ENCODE peak calls at places on chromosomes 4 and X, in five cellular contexts. C is neural progenitor cell, U is heart right ventricle, O is HFFc6, X is AG04449. W is an unnamed sample.

GRCh38 chr4:6338175-6338950 is 68.7 kb downstream of the WFS1 start:
- DNase-seq in O (no peak), U (no peak), C (no peak), X (no peak), W (peak)

GRCh38 chr4:79695848-79696247 is 287.8 kb upstream of the GK2 start:
- DNase-seq in X (no peak), O (no peak), U (no peak), C (no peak), W (no peak)

GRCh38 chr4:73442275-73442674 is 6.3 kb downstream of the AFP start:
- DNase-seq in U (no peak), X (no peak), O (no peak), C (no peak), W (no peak)

GRCh38 chr4:47839259-47839658 is 1.4 kb upstream of the CORIN start:
- DNase-seq in C (no peak), X (no peak), U (no peak), O (peak), W (no peak)

GRCh38 chr4:13876151-13876550 is 248.6 kb upstream of the BOD1L1 start:
- DNase-seq in O (no peak), U (no peak), C (no peak), X (no peak), W (no peak)

GRCh38 chr4:153750197-153750817 is 9.5 kb downstream of the RNF175 start:
- DNase-seq in C (peak), X (peak), U (no peak), O (peak), W (peak)

GRCh38 chrX:13717697-13718483 is 16.5 kb downstream of the TRAPPC2 start:
- DNase-seq in O (no peak), U (no peak), X (no peak), C (no peak), W (no peak)

GRCh38 chr4:2350982-2351381 is 67.5 kb downstream of the ZFYVE28 start:
- DNase-seq in X (no peak), C (no peak), O (no peak), U (no peak), W (no peak)

GRCh38 chr4:120348521-120348920 is 281.9 kb upstream of the MAD2L1 start:
- DNase-seq in X (no peak), U (no peak), C (no peak), O (no peak), W (no peak)

GRCh38 chrX:134373736-134374135 is 86.2 kb upstream of the HPRT1 start:
- DNase-seq in U (no peak), O (no peak), C (no peak), X (no peak), W (no peak)

GRCh38 chrX:118526149-118526548 is 30.5 kb downstream of the DOCK11 start:
- DNase-seq in O (no peak), U (no peak), C (no peak), X (no peak), W (no peak)

GRCh38 chr4:133839326-133839725 is 362.3 kb downstream of the PABPC4L start:
- DNase-seq in O (no peak), U (no peak), C (no peak), X (no peak), W (no peak)

GRCh38 chr4:15213415-15213814 is 211.1 kb downstream of the CPEB2 start:
- DNase-seq in U (no peak), X (no peak), C (no peak), O (no peak), W (no peak)

GRCh38 chrX:47297874-47298273 is 65.1 kb downstream of the USP11 start:
- DNase-seq in O (no peak), U (no peak), C (no peak), X (no peak), W (no peak)

GRCh38 chrX:16320765-16321355 is 153.6 kb downstream of the MAGEB17 start:
- DNase-seq in U (no peak), O (peak), C (no peak), X (no peak), W (no peak)

GRCh38 chr4:58111818-58112217 is 1001.6 kb upstream of the IGFBP7 start:
- DNase-seq in C (no peak), O (no peak), X (no peak), U (no peak), W (no peak)

GRCh38 chrX:131068945-131069719 is 11.0 kb downstream of the ARHGAP36 start:
- DNase-seq in U (no peak), C (peak), X (no peak), O (no peak), W (no peak)

GRCh38 chrX:153459976-153460375 is 10.4 kb downstream of the HAUS7 start:
- DNase-seq in X (peak), C (no peak), O (peak), U (no peak), W (no peak)

DNA sequence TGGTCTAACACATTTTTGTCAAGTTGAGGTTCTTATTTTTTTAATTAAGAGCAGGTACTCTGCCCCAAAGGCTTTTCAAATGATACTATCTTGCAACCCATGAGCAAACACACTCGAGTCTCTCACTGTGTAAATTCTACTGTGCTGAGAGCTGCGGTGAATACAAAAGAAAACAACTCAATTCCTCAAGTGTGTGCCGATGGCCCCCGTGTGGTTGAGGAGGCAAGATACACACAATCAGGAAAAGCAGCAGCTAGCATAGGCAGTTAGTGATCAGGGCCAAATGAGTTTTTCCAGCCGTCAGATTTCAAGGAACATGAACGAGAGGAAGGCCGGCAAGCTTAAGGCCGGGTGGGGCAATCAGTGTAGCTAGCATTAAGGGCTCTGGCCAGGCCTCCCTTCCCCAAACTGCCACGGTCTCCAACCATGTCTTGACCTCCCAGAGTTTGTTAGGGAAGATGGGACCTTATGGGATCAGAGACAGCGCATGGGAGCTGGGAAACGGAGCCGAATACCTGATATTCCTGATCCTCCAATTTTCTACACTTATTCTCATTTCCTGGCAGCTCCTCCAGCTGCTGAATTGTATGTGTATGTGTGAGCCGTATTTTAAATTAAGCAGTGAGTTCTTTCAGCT is 59.7 kb downstream of the RTL9 start:
- DNase-seq in O (peak), C (peak), U (no peak), X (no peak), W (no peak)
- TF ChIP-seq CTCF in O (peak), C (peak), U (peak), X (peak), W (no peak)

GRCh38 chr4:175947117-175947722 is 118.4 kb upstream of the WDR17 start:
- DNase-seq in U (no peak), C (peak), X (peak), O (peak), W (no peak)
- TF ChIP-seq CTCF in U (peak), C (peak), X (peak), O (peak), W (peak)

DNA sequence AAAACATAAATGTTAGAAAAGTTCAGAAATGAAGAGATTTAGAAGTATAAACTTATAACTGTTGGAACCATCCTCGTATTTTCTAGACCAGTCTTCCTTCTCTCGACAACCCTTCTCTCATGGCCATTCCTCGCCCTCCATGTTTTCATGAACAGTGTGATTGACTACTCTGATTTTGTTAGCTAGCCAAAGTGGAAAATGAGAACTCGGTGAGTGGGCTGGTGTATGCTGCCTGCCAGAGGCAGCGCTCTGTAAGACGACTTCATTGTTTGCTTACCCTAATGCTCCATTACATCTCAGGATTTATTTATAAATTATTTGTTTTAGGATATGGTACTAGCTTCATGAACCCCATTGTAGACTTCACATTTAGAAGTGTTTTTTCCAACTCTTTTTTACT is 153.0 kb downstream of the CBR4 start:
- DNase-seq in U (no peak), C (no peak), X (no peak), O (no peak), W (no peak)
- TF ChIP-seq CTCF in U (no peak), C (no peak), X (no peak), O (no peak), W (no peak)

GRCh38 chr4:44186096-44186849 is 262.3 kb downstream of the KCTD8 start:
- DNase-seq in U (no peak), X (no peak), C (no peak), O (no peak), W (no peak)
- TF ChIP-seq CTCF in U (no peak), X (no peak), C (no peak), O (no peak), W (no peak)

GRCh38 chr4:1160351-1160750 is 12.0 kb downstream of the SPON2 start:
- DNase-seq in U (no peak), O (no peak), C (no peak), X (no peak), W (no peak)
- TF ChIP-seq CTCF in U (no peak), O (no peak), C (no peak), X (no peak), W (no peak)

DNA sequence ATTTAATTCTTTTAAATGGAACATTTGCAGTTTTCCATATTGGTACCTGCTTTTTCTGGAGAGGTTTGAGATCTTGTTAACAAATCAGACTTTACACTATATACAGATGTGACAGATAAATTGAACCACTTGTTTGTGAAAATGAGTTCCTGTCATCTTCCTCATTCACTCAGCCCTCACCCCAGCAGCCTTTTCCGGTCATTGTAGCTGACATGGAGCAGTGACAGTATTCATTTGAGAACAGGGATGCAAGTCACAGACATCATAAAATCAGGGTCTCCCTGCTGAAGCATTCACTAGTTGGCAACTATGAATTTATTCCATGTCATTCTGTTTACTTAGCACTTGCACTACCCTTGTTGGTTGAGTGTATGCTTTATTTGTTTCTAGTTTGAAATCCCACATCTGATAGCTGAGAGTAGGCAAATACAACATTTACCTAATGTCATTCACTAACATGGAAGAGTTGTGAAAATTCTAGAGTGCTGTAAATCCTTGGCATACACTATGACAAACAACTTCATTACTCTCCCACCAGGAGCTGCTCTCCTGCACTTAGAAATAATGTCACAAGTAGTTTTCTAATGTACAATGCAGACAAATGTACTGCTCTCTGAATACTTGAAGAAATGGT is 78.9 kb downstream of the UGT8 start:
- DNase-seq in C (no peak), X (no peak), O (no peak), U (no peak), W (no peak)
- TF ChIP-seq CTCF in C (no peak), X (no peak), O (no peak), U (no peak), W (no peak)

GRCh38 chrX:106281383-106281782 is 113.3 kb downstream of the PWWP3B start:
- DNase-seq in C (no peak), U (no peak), O (no peak), X (no peak), W (no peak)
- TF ChIP-seq CTCF in C (no peak), U (no peak), O (no peak), X (no peak), W (no peak)

GRCh38 chr4:186169942-186170802 is 21.2 kb upstream of the CYP4V2 start:
- DNase-seq in O (no peak), U (no peak), C (no peak), X (no peak), W (no peak)
- TF ChIP-seq CTCF in O (no peak), U (no peak), C (peak), X (peak), W (no peak)

DNA sequence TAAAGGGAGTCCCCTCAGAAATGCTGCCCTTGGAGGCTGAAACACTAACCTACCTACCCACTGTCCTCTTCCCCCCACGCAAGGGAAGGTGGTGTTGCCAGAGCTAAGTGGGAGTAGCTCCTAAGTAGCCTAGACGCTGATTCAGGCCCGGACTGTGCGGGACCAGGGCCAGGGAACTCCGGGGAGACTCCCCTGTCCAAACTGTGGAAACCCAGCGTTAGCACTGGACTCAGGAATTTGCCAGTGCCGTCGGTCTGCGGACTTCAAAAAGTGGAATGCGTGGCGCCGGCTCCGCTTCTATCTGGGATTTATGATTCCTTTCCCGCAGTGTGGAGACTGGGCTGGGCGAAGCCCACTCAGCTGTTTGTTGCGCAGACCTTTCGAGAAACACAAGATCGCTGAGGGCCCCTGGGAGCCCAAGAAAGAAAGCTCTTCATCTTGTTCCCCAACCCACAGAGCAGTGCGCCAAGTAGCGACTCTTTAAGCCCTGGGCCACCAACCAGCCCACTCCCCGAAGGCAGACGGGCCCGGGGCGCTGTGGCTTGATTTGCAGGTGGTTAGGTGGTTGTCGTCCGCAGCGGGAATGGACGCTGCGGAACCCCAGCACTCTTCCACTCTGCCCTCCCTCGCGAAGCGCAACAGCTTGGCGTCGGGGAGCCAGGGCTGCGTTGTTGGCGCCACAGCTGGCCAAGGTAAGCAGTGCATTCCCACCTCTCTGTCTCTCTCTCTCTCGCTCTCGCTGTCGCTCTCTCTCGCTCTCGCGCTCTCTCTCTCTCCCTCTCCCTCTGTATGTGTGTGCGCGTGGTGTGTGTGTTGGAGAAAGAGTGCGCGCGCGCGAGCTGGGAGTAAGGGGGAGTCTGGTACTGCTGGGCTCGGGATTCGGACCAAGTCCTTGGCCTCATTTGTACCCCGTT is 2.0 kb downstream of the TMEM255A start:
- DNase-seq in U (peak), X (no peak), O (no peak), C (peak), W (peak)
- TF ChIP-seq CTCF in U (peak), X (peak), O (peak), C (peak), W (peak)